ENCODE peak calls at places on chromosomes 7 and 10, in seven cellular contexts. One of them, this sample, is unnamed.

GRCh38 chr10:18753496-18753895 is 94.3 kb downstream of the ARL5B start:
- DNase-seq in CD8-positive, alpha-beta T cell: no peak
- DNase-seq in glutamatergic neuron: no peak
- DNase-seq in H7: no peak
- DNase-seq in stimulated activated CD4-positive, alpha-beta T cell treated with anti-CD3 and anti-CD28 coated beads, Interleukin-15, amount 100 ng/mL, for 1 hour: no peak
- DNase-seq in NT2/D1: no peak
- DNase-seq in heart right ventricle: no peak
- DNase-seq in this sample: no peak

GRCh38 chr7:137874390-137874789 is 27.6 kb upstream of the DGKI start:
- DNase-seq in CD8-positive, alpha-beta T cell: no peak
- DNase-seq in glutamatergic neuron: no peak
- DNase-seq in H7: no peak
- DNase-seq in stimulated activated CD4-positive, alpha-beta T cell treated with anti-CD3 and anti-CD28 coated beads, Interleukin-15, amount 100 ng/mL, for 1 hour: no peak
- DNase-seq in NT2/D1: no peak
- DNase-seq in heart right ventricle: no peak
- DNase-seq in this sample: no peak

GRCh38 chr10:97067716-97068391 is 117.9 kb downstream of the SLIT1 start:
- DNase-seq in CD8-positive, alpha-beta T cell: no peak
- DNase-seq in glutamatergic neuron: peak; percentile 36
- DNase-seq in H7: peak; percentile 92
- DNase-seq in stimulated activated CD4-positive, alpha-beta T cell treated with anti-CD3 and anti-CD28 coated beads, Interleukin-15, amount 100 ng/mL, for 1 hour: no peak
- DNase-seq in NT2/D1: no peak
- DNase-seq in heart right ventricle: no peak
- DNase-seq in this sample: no peak

GRCh38 chr10:12509016-12509793 is 159.9 kb downstream of the CAMK1D start:
- DNase-seq in CD8-positive, alpha-beta T cell: peak; percentile 43
- DNase-seq in glutamatergic neuron: no peak
- DNase-seq in H7: no peak
- DNase-seq in stimulated activated CD4-positive, alpha-beta T cell treated with anti-CD3 and anti-CD28 coated beads, Interleukin-15, amount 100 ng/mL, for 1 hour: no peak
- DNase-seq in NT2/D1: no peak
- DNase-seq in heart right ventricle: no peak
- DNase-seq in this sample: no peak

GRCh38 chr7:147894271-147894670 is 696.3 kb upstream of the C7orf33 start:
- DNase-seq in CD8-positive, alpha-beta T cell: no peak
- DNase-seq in glutamatergic neuron: no peak
- DNase-seq in H7: peak; percentile 24
- DNase-seq in stimulated activated CD4-positive, alpha-beta T cell treated with anti-CD3 and anti-CD28 coated beads, Interleukin-15, amount 100 ng/mL, for 1 hour: no peak
- DNase-seq in NT2/D1: peak; percentile 54
- DNase-seq in heart right ventricle: no peak
- DNase-seq in this sample: no peak

GRCh38 chr7:155187061-155187785 is 110.5 kb upstream of the INSIG1 start:
- DNase-seq in CD8-positive, alpha-beta T cell: no peak
- DNase-seq in glutamatergic neuron: no peak
- DNase-seq in H7: no peak
- DNase-seq in stimulated activated CD4-positive, alpha-beta T cell treated with anti-CD3 and anti-CD28 coated beads, Interleukin-15, amount 100 ng/mL, for 1 hour: no peak
- DNase-seq in NT2/D1: no peak
- DNase-seq in heart right ventricle: no peak
- DNase-seq in this sample: no peak

GRCh38 chr10:79463578-79464496 is 18.4 kb upstream of the ZCCHC24 start:
- DNase-seq in CD8-positive, alpha-beta T cell: peak; percentile 44
- DNase-seq in glutamatergic neuron: no peak
- DNase-seq in H7: no peak
- DNase-seq in stimulated activated CD4-positive, alpha-beta T cell treated with anti-CD3 and anti-CD28 coated beads, Interleukin-15, amount 100 ng/mL, for 1 hour: no peak
- DNase-seq in NT2/D1: no peak
- DNase-seq in heart right ventricle: peak; percentile 40
- DNase-seq in this sample: no peak

GRCh38 chr10:104120903-104121484 is 977 bp upstream of the SFR1 start:
- DNase-seq in CD8-positive, alpha-beta T cell: peak; percentile 72
- DNase-seq in glutamatergic neuron: peak; percentile 59
- DNase-seq in H7: peak; percentile 61
- DNase-seq in stimulated activated CD4-positive, alpha-beta T cell treated with anti-CD3 and anti-CD28 coated beads, Interleukin-15, amount 100 ng/mL, for 1 hour: peak; percentile 69
- DNase-seq in NT2/D1: peak; percentile 63
- DNase-seq in heart right ventricle: peak; percentile 96
- DNase-seq in this sample: no peak

GRCh38 chr7:124784879-124785818 is 19.6 kb upstream of the GPR37 start:
- DNase-seq in CD8-positive, alpha-beta T cell: no peak
- DNase-seq in glutamatergic neuron: peak; percentile 60
- DNase-seq in H7: peak; percentile 52
- DNase-seq in stimulated activated CD4-positive, alpha-beta T cell treated with anti-CD3 and anti-CD28 coated beads, Interleukin-15, amount 100 ng/mL, for 1 hour: no peak
- DNase-seq in NT2/D1: peak; percentile 68
- DNase-seq in heart right ventricle: no peak
- DNase-seq in this sample: no peak

GRCh38 chr10:96407560-96408069 is 48.8 kb upstream of the OPALIN start:
- DNase-seq in CD8-positive, alpha-beta T cell: no peak
- DNase-seq in glutamatergic neuron: no peak
- DNase-seq in H7: no peak
- DNase-seq in stimulated activated CD4-positive, alpha-beta T cell treated with anti-CD3 and anti-CD28 coated beads, Interleukin-15, amount 100 ng/mL, for 1 hour: no peak
- DNase-seq in NT2/D1: no peak
- DNase-seq in heart right ventricle: no peak
- DNase-seq in this sample: no peak

GRCh38 chr7:112152186-112152585 is 54.0 kb downstream of the DOCK4 start:
- DNase-seq in CD8-positive, alpha-beta T cell: no peak
- DNase-seq in glutamatergic neuron: no peak
- DNase-seq in H7: no peak
- DNase-seq in stimulated activated CD4-positive, alpha-beta T cell treated with anti-CD3 and anti-CD28 coated beads, Interleukin-15, amount 100 ng/mL, for 1 hour: no peak
- DNase-seq in NT2/D1: no peak
- DNase-seq in heart right ventricle: no peak
- DNase-seq in this sample: no peak

GRCh38 chr7:25478925-25479324 is 250.6 kb upstream of the NPVF start:
- DNase-seq in CD8-positive, alpha-beta T cell: no peak
- DNase-seq in glutamatergic neuron: no peak
- DNase-seq in H7: no peak
- DNase-seq in stimulated activated CD4-positive, alpha-beta T cell treated with anti-CD3 and anti-CD28 coated beads, Interleukin-15, amount 100 ng/mL, for 1 hour: no peak
- DNase-seq in NT2/D1: no peak
- DNase-seq in heart right ventricle: no peak
- DNase-seq in this sample: no peak

GRCh38 chr7:24720283-24720682 is 37.0 kb downstream of the GSDME start:
- DNase-seq in CD8-positive, alpha-beta T cell: no peak
- DNase-seq in glutamatergic neuron: no peak
- DNase-seq in H7: no peak
- DNase-seq in stimulated activated CD4-positive, alpha-beta T cell treated with anti-CD3 and anti-CD28 coated beads, Interleukin-15, amount 100 ng/mL, for 1 hour: no peak
- DNase-seq in NT2/D1: no peak
- DNase-seq in heart right ventricle: no peak
- DNase-seq in this sample: no peak

GRCh38 chr10:95289921-95290421 is 832 bp downstream of the PDLIM1 start:
- DNase-seq in CD8-positive, alpha-beta T cell: no peak
- DNase-seq in glutamatergic neuron: no peak
- DNase-seq in H7: peak; percentile 32
- DNase-seq in stimulated activated CD4-positive, alpha-beta T cell treated with anti-CD3 and anti-CD28 coated beads, Interleukin-15, amount 100 ng/mL, for 1 hour: no peak
- DNase-seq in NT2/D1: no peak
- DNase-seq in heart right ventricle: no peak
- DNase-seq in this sample: no peak

GRCh38 chr10:3811331-3811870 is 26.4 kb upstream of the KLF6 start:
- DNase-seq in CD8-positive, alpha-beta T cell: no peak
- DNase-seq in glutamatergic neuron: no peak
- DNase-seq in H7: no peak
- DNase-seq in stimulated activated CD4-positive, alpha-beta T cell treated with anti-CD3 and anti-CD28 coated beads, Interleukin-15, amount 100 ng/mL, for 1 hour: no peak
- DNase-seq in NT2/D1: no peak
- DNase-seq in heart right ventricle: peak; percentile 54
- DNase-seq in this sample: no peak

GRCh38 chr7:32905175-32905662 is 13.7 kb upstream of the KBTBD2 start:
- DNase-seq in CD8-positive, alpha-beta T cell: peak; percentile 60
- DNase-seq in glutamatergic neuron: peak; percentile 29
- DNase-seq in H7: peak; percentile 80
- DNase-seq in stimulated activated CD4-positive, alpha-beta T cell treated with anti-CD3 and anti-CD28 coated beads, Interleukin-15, amount 100 ng/mL, for 1 hour: peak; percentile 53
- DNase-seq in NT2/D1: peak; percentile 84
- DNase-seq in heart right ventricle: peak; percentile 54
- DNase-seq in this sample: no peak

GRCh38 chr10:126177414-126178030 is 210.8 kb downstream of the ADAM12 start:
- DNase-seq in CD8-positive, alpha-beta T cell: no peak
- DNase-seq in glutamatergic neuron: no peak
- DNase-seq in H7: peak; percentile 57
- DNase-seq in stimulated activated CD4-positive, alpha-beta T cell treated with anti-CD3 and anti-CD28 coated beads, Interleukin-15, amount 100 ng/mL, for 1 hour: no peak
- DNase-seq in NT2/D1: peak; percentile 62
- DNase-seq in heart right ventricle: no peak
- DNase-seq in this sample: no peak

GRCh38 chr7:95921543-95921942 is 149.2 kb downstream of the DYNC1I1 start:
- DNase-seq in CD8-positive, alpha-beta T cell: no peak
- DNase-seq in glutamatergic neuron: no peak
- DNase-seq in H7: no peak
- DNase-seq in stimulated activated CD4-positive, alpha-beta T cell treated with anti-CD3 and anti-CD28 coated beads, Interleukin-15, amount 100 ng/mL, for 1 hour: no peak
- DNase-seq in NT2/D1: no peak
- DNase-seq in heart right ventricle: no peak
- DNase-seq in this sample: no peak

GRCh38 chr7:2520131-2520807 is 695 bp downstream of the LFNG start:
- DNase-seq in CD8-positive, alpha-beta T cell: peak; percentile 70
- DNase-seq in glutamatergic neuron: peak; percentile 57
- DNase-seq in H7: peak; percentile 82
- DNase-seq in stimulated activated CD4-positive, alpha-beta T cell treated with anti-CD3 and anti-CD28 coated beads, Interleukin-15, amount 100 ng/mL, for 1 hour: no peak
- DNase-seq in NT2/D1: no peak
- DNase-seq in heart right ventricle: no peak
- DNase-seq in this sample: no peak